ENCODE peak calls at places on chromosomes 2 and 18, in four cellular contexts. N is IMR-90, T is mesendoderm, V is H1. Y is an unnamed sample.

GRCh38 chr2:85778646-85779364 is 25.0 kb downstream of the ATOH8 start:
- DNase-seq in N (no peak), V (no peak), T (no peak), Y (no peak)

GRCh38 chr2:48600917-48601316 is 16.7 kb upstream of the GTF2A1L start:
- DNase-seq in T (no peak), V (no peak), N (peak), Y (no peak)

GRCh38 chr18:62637807-62638687 is 77.3 kb upstream of the PHLPP1 start:
- DNase-seq in V (peak), T (peak), N (peak), Y (peak)

GRCh38 chr2:215003001-215003400 is 135.4 kb downstream of the ABCA12 start:
- DNase-seq in T (peak), N (peak), V (no peak), Y (no peak)

GRCh38 chr2:25076749-25077148 is 34.9 kb downstream of the EFR3B start:
- DNase-seq in V (no peak), N (no peak), T (no peak), Y (no peak)

GRCh38 chr2:144011553-144011952 is 508.4 kb downstream of the ZEB2 start:
- DNase-seq in V (no peak), N (no peak), T (no peak), Y (no peak)

GRCh38 chr2:5020451-5020850 is 671.7 kb upstream of the SOX11 start:
- DNase-seq in T (no peak), V (no peak), N (no peak), Y (no peak)

GRCh38 chr2:69437751-69438154 is 518 bp upstream of the NFU1 start:
- DNase-seq in N (no peak), V (no peak), T (no peak), Y (no peak)

GRCh38 chr2:163348843-163349395 is 386.9 kb downstream of the FIGN start:
- DNase-seq in N (peak), V (no peak), T (peak), Y (no peak)

GRCh38 chr2:236334122-236334876 is 70.1 kb upstream of the ASB18 start:
- DNase-seq in T (no peak), V (no peak), N (no peak), Y (no peak)

GRCh38 chr2:217231212-217231611 is 371.3 kb upstream of the TNP1 start:
- DNase-seq in T (no peak), V (no peak), N (peak), Y (no peak)

GRCh38 chr2:171521361-171522056 is 765 bp upstream of the CYBRD1 start:
- DNase-seq in V (no peak), N (no peak), T (no peak), Y (no peak)

GRCh38 chr2:171522804-171523338 is 597 bp downstream of the CYBRD1 start:
- DNase-seq in N (no peak), V (no peak), T (no peak), Y (peak)

GRCh38 chr2:171523969-171524401 is 1.7 kb downstream of the CYBRD1 start:
- DNase-seq in T (peak), V (no peak), N (peak), Y (no peak)

GRCh38 chr2:171523339-171523931 is 1.2 kb downstream of the CYBRD1 start:
- DNase-seq in N (peak), T (peak), V (no peak), Y (peak)

GRCh38 chr2:171522057-171522803 is at the start of gene CYBRD1:
- DNase-seq in T (peak), N (peak), V (no peak), Y (peak)
- H3K23ac ChIP-seq in T (no peak), N (peak), V (no peak), Y (no peak)

DNA sequence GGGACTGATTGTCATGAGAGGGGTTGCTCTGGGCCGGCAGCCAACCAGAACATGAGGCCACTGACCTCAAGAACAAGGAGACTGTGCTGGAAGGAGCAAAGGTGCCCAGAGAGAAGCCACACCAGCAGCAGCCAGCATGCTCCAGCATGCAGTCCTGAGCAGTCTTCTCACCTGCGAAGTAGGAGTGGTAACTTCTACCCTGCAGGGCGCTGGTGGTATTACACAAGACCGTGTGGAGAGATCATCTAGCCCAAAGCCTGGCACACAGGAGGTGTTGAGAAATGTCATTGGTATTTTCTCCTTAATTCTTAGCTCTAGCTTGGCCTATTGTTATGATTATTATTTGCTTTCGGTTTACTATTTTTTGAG is 132.7 kb downstream of the TSN start:
- DNase-seq in V (no peak), N (no peak), T (peak), Y (peak)
- H3K56ac ChIP-seq in V (no peak), N (no peak), T (no peak), Y (no peak)

GRCh38 chr2:207593277-207593676 is 31.9 kb downstream of the METTL21A start:
- DNase-seq in T (no peak), N (no peak), V (no peak), Y (no peak)

GRCh38 chr2:207594731-207595130 is 30.5 kb downstream of the METTL21A start:
- DNase-seq in N (no peak), V (no peak), T (no peak), Y (no peak)

GRCh38 chr2:207589143-207589542 is 36.1 kb downstream of the METTL21A start:
- DNase-seq in N (no peak), V (no peak), T (no peak), Y (no peak)

GRCh38 chr2:207599641-207600040 is 25.6 kb downstream of the METTL21A start:
- DNase-seq in N (no peak), V (no peak), T (no peak), Y (no peak)

DNA sequence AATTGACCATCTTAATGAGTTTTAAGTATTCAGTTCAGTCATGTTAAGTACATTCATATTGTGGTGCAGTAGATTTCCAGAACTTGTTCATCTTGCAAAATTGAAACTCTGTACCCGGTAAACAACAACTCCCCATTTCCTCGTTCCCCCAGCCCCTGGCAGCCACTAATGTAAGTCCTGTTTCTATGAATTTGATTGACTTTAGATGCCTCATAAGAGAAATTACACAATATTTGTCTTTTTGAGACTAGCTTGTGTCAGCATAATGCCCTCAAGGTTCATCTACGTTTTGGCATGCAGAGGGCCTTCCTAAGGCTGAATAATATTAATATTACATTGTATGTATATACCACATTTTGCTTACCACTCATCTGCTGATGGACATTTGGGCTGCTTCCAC is 30.9 kb downstream of the METTL21A start:
- DNase-seq in V (no peak), T (no peak), N (no peak), Y (no peak)
- H2BK15ac ChIP-seq in V (no peak), T (no peak), N (no peak), Y (no peak)

DNA sequence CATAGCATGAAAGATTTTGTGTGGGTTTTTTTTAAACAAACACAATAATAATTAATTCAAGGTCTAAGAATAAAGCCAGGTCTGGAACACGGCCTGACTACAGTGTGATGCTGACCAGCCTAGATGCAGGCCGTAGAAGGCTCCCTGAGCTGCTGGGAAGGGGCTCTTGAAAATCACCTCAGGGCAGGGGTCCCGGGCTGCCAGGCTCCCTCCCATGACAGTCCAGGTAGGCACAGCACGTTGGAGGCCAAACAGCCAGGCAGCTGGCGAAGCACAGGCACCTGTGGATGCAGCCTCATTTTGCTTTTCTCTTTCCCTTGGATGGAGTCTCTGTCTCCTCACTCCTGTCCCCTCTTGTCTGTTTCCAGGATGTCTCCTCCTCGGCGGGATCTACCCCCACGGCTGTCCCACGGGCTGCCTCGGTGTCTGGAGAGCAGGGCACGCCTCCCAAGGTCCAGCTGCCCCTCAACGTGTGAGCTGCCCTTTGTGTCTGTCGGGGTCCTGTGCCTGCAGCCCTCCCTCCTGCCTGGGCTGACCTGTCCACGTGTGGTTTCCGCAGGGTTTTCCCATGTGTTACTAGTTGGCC is 194.5 kb downstream of the SEPTIN10 start:
- DNase-seq in N (no peak), V (no peak), T (no peak), Y (no peak)
- H3K23ac ChIP-seq in N (no peak), V (no peak), T (no peak), Y (no peak)

DNA sequence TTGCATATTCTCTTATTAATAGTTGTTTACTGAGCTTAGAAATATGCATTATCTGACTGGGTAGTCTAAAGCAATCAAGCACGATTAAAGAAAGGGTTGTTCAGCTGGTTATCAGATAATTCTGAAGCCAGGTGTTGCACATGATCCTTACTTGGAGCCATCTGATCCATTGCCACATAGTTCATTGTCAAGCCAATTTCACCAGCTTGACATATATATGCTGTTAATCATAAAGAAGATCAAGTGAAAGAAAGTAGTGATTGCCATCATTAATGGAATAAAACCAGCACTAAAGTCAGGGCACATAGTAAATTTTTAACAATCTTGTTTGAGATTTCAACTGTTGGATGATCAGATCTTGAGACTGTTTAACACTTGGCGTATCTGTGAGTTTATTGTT is 539.8 kb downstream of the SATB2 start:
- DNase-seq in T (no peak), V (no peak), N (no peak), Y (no peak)
- H3K56ac ChIP-seq in T (no peak), V (no peak), N (no peak), Y (no peak)

Y was measured in H9.